ENCODE peak calls at places on chromosomes 7 and 10, in six cellular contexts. S, G, U, X, L and O are unnamed samples. For H3K4me1 and H3K36me3, the result is how much of the 10 kb centered on the place peaks cover.

GRCh38 chr7:139844779-139845442 is 15.8 kb downstream of the TBXAS1 start:
- DNase-seq in G (peak), S (no peak), U (no peak), L (no peak), X (no peak), O (no peak)

GRCh38 chr10:17430647-17431355 is 23.6 kb downstream of the ST8SIA6 start:
- DNase-seq in U (peak), S (peak), L (peak), X (peak), G (peak), O (peak)

GRCh38 chr7:98420966-98421612 is 20.2 kb upstream of the BAIAP2L1 start:
- DNase-seq in X (peak), G (peak), L (peak), U (peak), S (peak), O (no peak)

GRCh38 chr7:98864726-98865420 is 4.9 kb downstream of the TMEM130 start:
- DNase-seq in G (no peak), L (no peak), S (no peak), U (no peak), X (no peak), O (no peak)

GRCh38 chr10:131979821-131980270 is 1.9 kb downstream of the BNIP3 start:
- DNase-seq in G (peak), X (peak), U (peak), L (peak), S (peak), O (no peak)

GRCh38 chr10:42753126-42753506 is 29.5 kb upstream of the BMS1 start:
- DNase-seq in U (peak), X (peak), G (peak), L (peak), S (peak), O (peak)

GRCh38 chr10:21989453-21990154 is 13.9 kb downstream of the DNAJC1 start:
- DNase-seq in X (peak), L (peak), U (peak), G (peak), S (peak), O (peak)

GRCh38 chr10:66555061-66555460 is 370.8 kb upstream of the LRRTM3 start:
- DNase-seq in S (no peak), U (no peak), L (no peak), X (no peak), G (no peak), O (no peak)

GRCh38 chr10:102396751-102397151 is 1.2 kb downstream of the NFKB2 start:
- DNase-seq in L (no peak), U (peak), X (no peak), S (no peak), G (no peak), O (no peak)

GRCh38 chr10:8978100-8978499 is 923.6 kb downstream of the GATA3 start:
- DNase-seq in U (no peak), X (no peak), S (no peak), G (no peak), L (no peak), O (no peak)

GRCh38 chr7:101702362-101702850 is 73.3 kb upstream of the MYL10 start:
- DNase-seq in S (no peak), U (no peak), L (no peak), G (peak), X (no peak), O (no peak)

GRCh38 chr10:35372329-35372728 is 36.0 kb downstream of the CCNY start:
- DNase-seq in G (no peak), S (no peak), U (no peak), X (peak), L (no peak), O (peak)

GRCh38 chr7:6284055-6284400 is 11.6 kb upstream of the CYTH3 start:
- DNase-seq in G (no peak), S (no peak), U (no peak), L (no peak), X (no peak), O (no peak)

GRCh38 chr7:16271990-16272665 is 149.2 kb downstream of the CRPPA start:
- DNase-seq in L (no peak), X (no peak), G (no peak), U (no peak), S (no peak), O (no peak)

GRCh38 chr10:97333601-97334369 is 744 bp downstream of the FRAT2 start:
- DNase-seq in U (peak), X (peak), L (peak), S (peak), G (peak), O (no peak)

GRCh38 chr10:97333351-97333600 is 1.3 kb downstream of the FRAT2 start:
- DNase-seq in S (no peak), L (peak), G (peak), X (peak), U (peak), O (no peak)

GRCh38 chr10:97335995-97336394 is 1.5 kb upstream of the FRAT2 start:
- DNase-seq in L (no peak), S (no peak), G (no peak), U (no peak), X (no peak), O (no peak)

GRCh38 chr10:97335188-97335619 is 675 bp upstream of the FRAT2 start:
- DNase-seq in X (no peak), S (no peak), L (peak), U (no peak), G (no peak), O (no peak)

DNA sequence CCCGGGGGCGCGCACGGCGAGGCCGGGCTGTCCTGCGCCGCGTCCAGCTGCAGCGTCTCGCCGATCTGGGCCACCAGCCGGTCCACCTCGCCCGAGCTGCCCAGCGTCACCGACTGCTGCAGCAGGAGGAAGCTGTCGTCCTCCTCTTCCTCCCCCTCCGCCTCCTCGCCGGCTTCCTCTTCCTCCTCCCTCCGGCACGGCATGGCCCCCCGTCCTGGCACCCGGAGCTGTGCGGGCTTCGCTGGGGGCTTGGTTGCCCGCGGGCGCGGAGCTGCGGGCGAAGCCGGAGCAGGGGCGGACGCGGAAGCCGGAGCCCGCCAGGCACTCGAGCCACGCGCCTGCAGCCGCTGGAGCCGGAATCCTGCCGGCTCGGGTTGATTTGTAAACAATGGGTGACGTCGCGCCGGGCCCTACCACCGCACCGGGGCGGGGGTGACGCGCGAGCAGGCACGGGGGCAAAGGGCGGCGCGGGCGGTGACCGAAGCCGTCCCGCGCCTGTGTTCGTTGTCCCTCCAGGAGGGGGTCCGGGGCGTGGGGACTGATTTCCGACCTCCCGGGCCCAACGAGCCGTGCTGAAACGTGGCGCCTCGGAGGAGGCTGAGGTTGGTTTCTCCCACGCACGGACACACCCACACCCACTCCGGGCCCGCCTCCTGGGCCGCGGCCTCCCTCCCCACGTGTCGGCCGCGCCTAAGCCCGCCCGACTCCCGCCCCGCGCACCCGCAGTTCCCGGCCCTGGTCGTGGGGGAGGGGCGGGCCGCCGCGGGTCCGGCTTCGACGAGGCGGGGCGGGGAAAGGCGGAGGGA is at the start of gene FRAT2:
- DNase-seq in G (peak), X (peak), U (peak), L (peak), S (peak), O (peak)
- H3K4me1 ChIP-seq in G (under half), X (under half), U (under half), L (under half), S (under half), O (under half)

GRCh38 chr7:761631-762030 is 34.5 kb upstream of the PRKAR1B start:
- DNase-seq in X (no peak), G (no peak), U (no peak), L (no peak), S (no peak), O (no peak)
- H3K36me3 ChIP-seq in X (under half), G (under half), U (under half), L (under half), S (under half), O (half or more)

GRCh38 chr10:64115913-64116643 is 594.9 kb downstream of the REEP3 start:
- DNase-seq in S (peak), G (peak), L (peak), X (peak), U (no peak), O (no peak)
- TF ChIP-seq CTCF in S (no peak), G (peak), L (peak), X (peak), U (no peak), O (peak)

GRCh38 chr10:83725567-83725966 is 413.7 kb upstream of the GHITM start:
- DNase-seq in G (no peak), L (peak), S (no peak), X (no peak), U (no peak), O (no peak)
- H3K4me1 ChIP-seq in G (under half), L (under half), S (under half), X (under half), U (under half), O (under half)

GRCh38 chr7:56099653-56100052 is 6.6 kb downstream of the CHCHD2 start:
- DNase-seq in L (no peak), U (no peak), S (no peak), X (no peak), G (no peak), O (no peak)
- H3K36me3 ChIP-seq in L (under half), U (under half), S (under half), X (under half), G (under half), O (half or more)

GRCh38 chr10:48463318-48464003 is 141.4 kb downstream of the ARHGAP22 start:
- DNase-seq in X (no peak), S (peak), U (no peak), G (peak), L (peak), O (peak)
- TF ChIP-seq CTCF in X (no peak), S (no peak), U (no peak), G (peak), L (no peak), O (no peak)

DNA sequence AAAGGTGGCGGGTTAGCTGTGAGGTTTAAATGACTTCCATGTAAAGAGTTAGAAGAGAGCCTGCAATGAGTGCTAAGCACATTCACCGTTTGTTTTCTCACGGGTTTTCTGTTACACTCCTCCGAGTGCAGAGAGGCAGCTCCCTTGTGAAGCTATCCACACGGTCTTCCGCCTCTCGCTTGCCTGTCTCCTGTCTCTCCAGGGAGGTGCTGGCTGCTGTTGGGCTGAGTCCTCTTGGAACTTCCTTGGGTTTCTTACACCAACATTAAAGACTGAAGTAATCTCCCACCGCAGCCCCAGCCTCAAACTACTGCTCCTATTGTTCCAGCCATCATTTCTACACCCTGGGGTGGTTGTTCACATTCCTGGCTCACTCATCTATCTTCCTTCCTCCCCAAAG is 14.3 kb downstream of the ESYT2 start:
- DNase-seq in S (no peak), X (no peak), L (peak), U (no peak), G (no peak), O (no peak)
- H3K4me1 ChIP-seq in S (half or more), X (under half), L (under half), U (under half), G (half or more), O (under half)